ENCODE peak calls at places on chromosomes 11 and 22, in five cellular contexts. D is transverse colon, W is stomach, S is sigmoid colon, I is K562. L is an unnamed sample.

GRCh38 chr11:123174196-123175183 is 20.6 kb downstream of the CLMP start:
- DNase-seq in D (peak; percentile 60), W (peak; percentile 39), S (peak; percentile 93), I (no peak), L (no peak)

GRCh38 chr22:22556995-22557925 is 1.8 kb downstream of the PRAME start:
- DNase-seq in D (no peak), W (no peak), S (no peak), I (peak; percentile 99), L (no peak)

GRCh38 chr11:10715571-10715970 is 22.0 kb upstream of the IRAG1 start:
- DNase-seq in D (no peak), W (no peak), S (no peak), I (no peak), L (no peak)

GRCh38 chr22:49972163-49973017 is 11.8 kb downstream of the PIM3 start:
- DNase-seq in D (no peak), W (peak; percentile 42), S (peak; percentile 70), I (peak; percentile 11), L (no peak)

GRCh38 chr11:58900479-58901420 is 38.5 kb upstream of the GLYATL1 start:
- DNase-seq in D (peak; percentile 82), W (peak; percentile 83), S (no peak), I (peak; percentile 59), L (no peak)

GRCh38 chr11:79200398-79201070 is 240.3 kb downstream of the TENM4 start:
- DNase-seq in D (no peak), W (no peak), S (no peak), I (no peak), L (no peak)

GRCh38 chr22:25399649-25400151 is 164.8 kb upstream of the GRK3 start:
- DNase-seq in D (no peak), W (no peak), S (peak; percentile 61), I (no peak), L (no peak)

GRCh38 chr22:25645266-25645665 is 80.8 kb downstream of the GRK3 start:
- DNase-seq in D (no peak), W (no peak), S (no peak), I (no peak), L (no peak)

GRCh38 chr11:56950510-56950909 is 38.2 kb upstream of the OR5AK2 start:
- DNase-seq in D (no peak), W (no peak), S (no peak), I (no peak), L (no peak)

GRCh38 chr11:124920870-124921609 is 2.0 kb downstream of the HEPN1 start:
- DNase-seq in D (peak; percentile 44), W (peak; percentile 54), S (peak; percentile 81), I (no peak), L (no peak)

GRCh38 chr11:11981364-11981763 is 27.1 kb downstream of the DKK3 start:
- DNase-seq in D (no peak), W (peak; percentile 16), S (no peak), I (no peak), L (no peak)

GRCh38 chr11:35798423-35798822 is 135.8 kb downstream of the TRIM44 start:
- DNase-seq in D (no peak), W (no peak), S (no peak), I (no peak), L (no peak)

GRCh38 chr11:135033545-135033944 is 621.5 kb upstream of the B3GAT1 start:
- DNase-seq in D (no peak), W (no peak), S (no peak), I (no peak), L (peak; percentile 66)

GRCh38 chr11:102724904-102725515 is at the start of gene MMP8:
- DNase-seq in D (no peak), W (no peak), S (no peak), I (no peak), L (no peak)

GRCh38 chr11:20601221-20601914 is 2.0 kb downstream of the SLC6A5 start:
- DNase-seq in D (no peak), W (no peak), S (no peak), I (no peak), L (no peak)

GRCh38 chr22:29855611-29856181 is 17.6 kb upstream of the ASCC2 start:
- DNase-seq in D (no peak), W (no peak), S (no peak), I (no peak), L (no peak)

GRCh38 chr11:35949242-35949641 is 5.4 kb downstream of the LDLRAD3 start:
- DNase-seq in D (no peak), W (no peak), S (no peak), I (no peak), L (no peak)

GRCh38 chr11:2214527-2215229 is 43.1 kb upstream of the TH start:
- DNase-seq in D (no peak), W (no peak), S (peak; percentile 35), I (peak; percentile 8), L (no peak)

GRCh38 chr11:123069878-123070821 is 8.2 kb upstream of the HSPA8 start:
- DNase-seq in D (no peak), W (no peak), S (no peak), I (no peak), L (no peak)

GRCh38 chr11:126149759-126150236 is 61.7 kb downstream of the RPUSD4 start:
- DNase-seq in D (no peak), W (no peak), S (peak; percentile 46), I (no peak), L (no peak)

GRCh38 chr22:34998921-34999320 is 67.0 kb upstream of the ISX start:
- DNase-seq in D (no peak), W (no peak), S (no peak), I (no peak), L (no peak)

GRCh38 chr11:15493921-15494630 is 379.4 kb downstream of the INSC start:
- DNase-seq in D (no peak), W (peak; percentile 26), S (no peak), I (no peak), L (peak; percentile 68)

GRCh38 chr11:134052988-134053945 is 15.6 kb upstream of the JAM3 start:
- DNase-seq in D (no peak), W (no peak), S (no peak), I (no peak), L (no peak)

GRCh38 chr22:22201185-22201924 is 43.2 kb upstream of the VPREB1 start:
- DNase-seq in D (peak; percentile 64), W (peak; percentile 48), S (peak; percentile 74), I (peak; percentile 91), L (no peak)

GRCh38 chr11:72780291-72781062 is 13.4 kb downstream of the STARD10 start:
- DNase-seq in D (peak; percentile 14), W (no peak), S (no peak), I (no peak), L (no peak)
- H3K4me1 ChIP-seq in D (peaks cover 67% of the 10 kb centered on the region), W (peaks cover 93% of the 10 kb centered on the region), S (peaks cover 23% of the 10 kb centered on the region), I (peaks cover 75% of the 10 kb centered on the region), L (peaks cover 55% of the 10 kb centered on the region)

DNA sequence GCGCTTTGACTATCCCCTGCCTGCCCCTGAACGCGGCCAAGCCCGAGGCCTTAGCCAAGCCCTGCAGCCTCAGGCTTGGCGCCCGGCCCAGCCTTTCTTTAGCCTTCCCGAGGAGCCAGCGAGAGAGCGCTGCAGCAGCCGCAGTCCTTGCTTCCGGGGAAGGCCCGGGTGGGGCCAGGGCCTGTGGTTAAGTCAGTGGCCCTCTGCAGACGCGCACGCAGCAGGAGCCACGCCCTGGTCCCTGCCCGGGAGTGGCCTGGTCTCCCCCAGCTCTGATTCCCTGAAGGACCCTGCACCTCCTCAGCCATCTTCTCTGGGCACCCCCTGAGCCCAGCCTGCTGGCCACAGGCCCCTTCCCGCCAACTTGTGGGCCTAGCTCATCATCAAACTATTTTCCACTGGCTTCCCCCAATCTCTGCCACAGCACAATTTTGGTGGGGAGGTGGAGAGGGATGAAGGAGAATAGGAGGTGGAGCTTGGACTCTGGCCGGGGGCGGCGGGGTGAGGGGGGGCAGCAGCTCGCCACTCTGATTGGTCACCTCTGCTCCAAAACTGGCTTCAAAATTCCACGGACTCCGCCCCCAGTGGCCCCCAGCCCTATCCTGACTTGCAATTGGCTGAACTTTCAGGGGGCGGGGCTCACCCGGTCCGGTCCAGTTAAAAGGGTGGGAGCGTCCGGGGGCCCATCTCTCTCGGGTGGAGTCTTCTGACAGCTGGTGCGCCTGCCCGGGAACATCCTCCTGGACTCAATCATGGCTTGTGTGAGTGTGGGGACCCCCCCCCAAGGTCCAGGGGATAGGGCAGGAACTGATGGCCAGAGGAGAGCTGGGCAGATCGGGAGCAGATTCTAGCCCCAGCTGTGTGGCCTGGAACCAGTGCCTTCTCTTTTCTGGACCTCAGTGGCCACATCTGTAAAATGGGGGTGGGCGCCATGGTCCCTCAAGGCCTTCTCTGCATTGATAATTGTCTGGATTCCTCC is at the start of gene LGALS1:
- DNase-seq in D (peak; percentile 95), W (peak; percentile 94), S (peak; percentile 99), I (peak; percentile 90), L (peak; percentile 99)
- TF ChIP-seq EP300 in D (no peak), W (no peak), S (no peak), I (no peak), L (no peak)

GRCh38 chr11:8721740-8722139 is 39.1 kb downstream of the RPL27A start:
- DNase-seq in D (peak; percentile 17), W (no peak), S (no peak), I (no peak), L (no peak)

GRCh38 chr11:8720376-8720775 is 37.8 kb downstream of the RPL27A start:
- DNase-seq in D (no peak), W (peak; percentile 40), S (no peak), I (no peak), L (no peak)

GRCh38 chr11:8722156-8722555 is 39.6 kb downstream of the RPL27A start:
- DNase-seq in D (no peak), W (no peak), S (peak; percentile 79), I (no peak), L (no peak)

GRCh38 chr11:8719260-8720190 is 36.9 kb downstream of the RPL27A start:
- DNase-seq in D (peak; percentile 39), W (no peak), S (peak; percentile 92), I (no peak), L (peak; percentile 94)

GRCh38 chr11:8720868-8721739 is 38.5 kb downstream of the RPL27A start:
- DNase-seq in D (peak; percentile 62), W (peak; percentile 73), S (no peak), I (no peak), L (no peak)
- TF ChIP-seq POLR2AphosphoS5 in D (no peak), W (no peak), S (no peak), I (no peak), L (no peak)

DNA sequence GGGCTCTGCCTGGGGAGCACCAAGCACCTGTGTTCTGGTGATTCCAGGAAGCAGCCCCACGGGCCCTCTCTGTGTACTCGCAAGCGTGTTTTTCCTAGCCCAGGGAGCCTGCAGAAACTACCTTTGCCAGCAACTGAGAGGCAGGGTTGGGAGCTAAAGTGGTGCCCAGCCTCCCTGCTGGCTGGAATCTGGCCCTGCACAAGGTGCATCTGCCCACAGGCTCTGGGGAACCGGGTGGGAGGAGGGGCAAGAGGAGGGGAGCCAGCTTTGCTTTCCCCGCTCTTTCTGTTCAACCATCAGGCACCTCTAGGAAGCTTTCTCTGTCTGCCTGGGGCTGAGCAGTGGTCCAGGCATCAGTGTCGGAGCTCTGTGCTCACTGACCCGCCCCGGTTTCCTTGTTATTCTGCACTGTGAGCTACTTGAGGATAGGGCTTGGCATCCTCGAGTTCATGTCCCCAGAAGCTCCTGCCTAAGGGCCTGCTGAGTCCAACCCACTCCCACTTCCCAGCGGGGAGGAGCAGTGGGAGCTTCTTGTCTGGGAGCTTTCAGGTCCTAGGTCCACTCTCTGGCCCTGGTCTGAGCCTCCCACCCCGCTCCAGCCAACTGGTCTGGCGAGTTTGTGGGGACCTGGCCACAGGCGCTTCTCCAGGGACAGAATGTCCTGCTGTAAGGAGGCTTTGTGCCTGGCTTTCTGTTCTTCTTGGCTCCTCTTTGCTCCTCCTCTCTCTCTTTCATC is 14.9 kb downstream of the DAGLA start:
- DNase-seq in D (peak; percentile 43), W (peak; percentile 81), S (peak; percentile 92), I (no peak), L (no peak)
- H3K4me1 ChIP-seq in D (peaks cover 86% of the 10 kb centered on the region), W (peaks cover 70% of the 10 kb centered on the region), S (peaks cover 86% of the 10 kb centered on the region), I (peaks cover 21% of the 10 kb centered on the region), L (peaks cover 79% of the 10 kb centered on the region)

GRCh38 chr11:65419773-65420481 is 2.7 kb upstream of the NEAT1 start:
- DNase-seq in D (peak; percentile 94), W (peak; percentile 95), S (peak; percentile 98), I (peak; percentile 57), L (peak; percentile 99)
- TF ChIP-seq EP300 in D (peak; percentile 94), W (peak; percentile 72), S (peak; percentile 48), I (peak; percentile 61), L (peak; percentile 79)

GRCh38 chr22:20203142-20204099 is 52.6 kb upstream of the CCDC188 start:
- DNase-seq in D (no peak), W (peak; percentile 37), S (no peak), I (peak; percentile 89), L (no peak)
- TF ChIP-seq POLR2AphosphoS5 in D (no peak), W (no peak), S (peak; percentile 15), I (no peak), L (peak; percentile 28)

L was measured in esophagus muscularis mucosa.